ENCODE peak calls at places on chromosomes 12 and 14, in ten cellular contexts. J, V, S, I, R, A, U, Q, Y and P are unnamed samples.
A peak's percentile ranks its signal among the peaks of the same experiment; 100 is the strongest.

GRCh38 chr14:81311816-81312215 is 88.3 kb downstream of the STON2 start:
- DNase-seq in J (no peak), V (no peak), S (no peak), I (no peak), R (no peak), A (no peak), U (no peak), Q (no peak), Y (no peak), P (no peak)

GRCh38 chr14:87687338-87687876 is 305.6 kb downstream of the GALC start:
- DNase-seq in J (peak; percentile 12), V (no peak), S (no peak), I (no peak), R (no peak), A (no peak), U (no peak), Q (no peak), Y (no peak), P (no peak)

GRCh38 chr14:23696706-23697239 is 60.6 kb downstream of the DHRS2 start:
- DNase-seq in J (no peak), V (no peak), S (no peak), I (no peak), R (no peak), A (no peak), U (no peak), Q (no peak), Y (no peak), P (no peak)

GRCh38 chr14:82067221-82067620 is 533.6 kb upstream of the SEL1L start:
- DNase-seq in J (no peak), V (no peak), S (no peak), I (no peak), R (no peak), A (no peak), U (no peak), Q (no peak), Y (no peak), P (no peak)

GRCh38 chr12:124049451-124050094 is 76.6 kb downstream of the ZNF664 start:
- DNase-seq in J (peak; percentile 91), V (no peak), S (no peak), I (no peak), R (no peak), A (no peak), U (no peak), Q (no peak), Y (no peak), P (no peak)

GRCh38 chr12:92769124-92769901 is 66.5 kb downstream of the PLEKHG7 start:
- DNase-seq in J (no peak), V (no peak), S (no peak), I (no peak), R (no peak), A (no peak), U (no peak), Q (peak; percentile 13), Y (no peak), P (no peak)

GRCh38 chr12:12806784-12807516 is 6.2 kb upstream of the DDX47 start:
- DNase-seq in J (no peak), V (no peak), S (no peak), I (no peak), R (no peak), A (no peak), U (no peak), Q (no peak), Y (no peak), P (no peak)

GRCh38 chr12:12859690-12860089 is 31.7 kb upstream of the GPRC5A start:
- DNase-seq in J (peak; percentile 79), V (no peak), S (no peak), I (no peak), R (no peak), A (no peak), U (no peak), Q (no peak), Y (no peak), P (no peak)